ENCODE peak calls at places on chromosome 6, in five cellular contexts. V is left ventricle myocardium inferior, W is kidney tubule cell, F is NCI-H2029, L is gastrocnemius medialis. M is an unnamed sample.

GRCh38 chr6:108952776-108953486 is 104.7 kb downstream of the ARMC2 start:
- DNase-seq in F (no peak), W (no peak), L (no peak), V (no peak), M (no peak)

GRCh38 chr6:167020211-167020610 is 21.0 kb downstream of the CEP43 start:
- DNase-seq in W (no peak), F (no peak), L (no peak), V (no peak), M (no peak)

GRCh38 chr6:26594730-26595632 is 1.8 kb upstream of the ABT1 start:
- DNase-seq in W (peak), F (no peak), V (no peak), L (no peak), M (peak)

GRCh38 chr6:109381007-109381746 is 1.1 kb downstream of the CD164 start:
- DNase-seq in W (peak), V (no peak), L (no peak), F (peak), M (peak)

GRCh38 chr6:20732896-20733295 is 198.6 kb downstream of the CDKAL1 start:
- DNase-seq in F (no peak), V (no peak), W (no peak), L (no peak), M (no peak)

GRCh38 chr6:4359108-4359710 is 223.8 kb upstream of the ECI2 start:
- DNase-seq in V (no peak), L (peak), F (no peak), W (no peak), M (peak)

GRCh38 chr6:126112171-126112632 is 125.9 kb downstream of the TRMT11 start:
- DNase-seq in F (no peak), W (peak), L (no peak), V (no peak), M (peak)

GRCh38 chr6:119333707-119334295 is 15.8 kb downstream of the MAN1A1 start:
- DNase-seq in W (peak), V (no peak), F (peak), L (no peak), M (peak)

GRCh38 chr6:45591306-45591705 is 213.6 kb upstream of the SUPT3H start:
- DNase-seq in F (no peak), L (no peak), V (no peak), W (peak), M (no peak)

GRCh38 chr6:156154896-156155295 is 622.3 kb upstream of the ARID1B start:
- DNase-seq in L (no peak), V (no peak), F (no peak), W (no peak), M (no peak)

GRCh38 chr6:112044856-112045255 is 9.0 kb upstream of the CCN6 start:
- DNase-seq in L (no peak), F (no peak), W (peak), V (no peak), M (no peak)

GRCh38 chr6:31356216-31356945 is 598 bp downstream of the HLA-B start:
- DNase-seq in L (peak), F (no peak), V (peak), W (peak), M (peak)

GRCh38 chr6:40131675-40132074 is 197.4 kb upstream of the MOCS1 start:
- DNase-seq in W (no peak), V (no peak), F (no peak), L (no peak), M (no peak)

GRCh38 chr6:146814148-146814750 is 215.5 kb downstream of the ADGB start:
- DNase-seq in L (no peak), F (no peak), V (no peak), W (no peak), M (no peak)

GRCh38 chr6:94323853-94324252 is 904.5 kb upstream of the EPHA7 start:
- DNase-seq in W (peak), V (no peak), F (no peak), L (no peak), M (peak)

GRCh38 chr6:4281341-4282293 is 146.2 kb upstream of the ECI2 start:
- DNase-seq in F (peak), W (peak), L (peak), V (peak), M (peak)

GRCh38 chr6:111724039-111724438 is 118.4 kb upstream of the TRAF3IP2 start:
- DNase-seq in F (no peak), L (no peak), V (no peak), W (no peak), M (no peak)

GRCh38 chr6:169969372-169970099 is 218.1 kb downstream of the ERMARD start:
- DNase-seq in L (peak), F (no peak), W (no peak), V (no peak), M (no peak)

GRCh38 chr6:166655251-166655650 is 28.2 kb upstream of the RPS6KA2 start:
- DNase-seq in L (no peak), W (peak), V (no peak), F (peak), M (peak)

M was measured in DMS53.